ENCODE peak calls at places on chromosome 3, in four cellular contexts. B, P, Y and D are unnamed samples.

GRCh38 chr3:118801899-118802298 is 232.7 kb downstream of the IGSF11 start:
- DNase-seq in B (no peak), P (no peak), Y (peak), D (no peak)

GRCh38 chr3:185137821-185138220 is 15.0 kb downstream of the C3orf70 start:
- DNase-seq in B (no peak), P (no peak), Y (no peak), D (no peak)

GRCh38 chr3:52004158-52004787 is 8.6 kb upstream of the RPL29 start:
- DNase-seq in B (no peak), P (no peak), Y (no peak), D (no peak)

GRCh38 chr3:127953636-127954035 is 38.6 kb downstream of the KBTBD12 start:
- DNase-seq in B (no peak), P (no peak), Y (no peak), D (no peak)

GRCh38 chr3:125961289-125961589 is 7.7 kb upstream of the ROPN1B start:
- DNase-seq in B (no peak), P (no peak), Y (no peak), D (no peak)

GRCh38 chr3:84958495-84959469 is at the start of gene CADM2:
- DNase-seq in B (peak), P (peak), Y (peak), D (peak)

GRCh38 chr3:171654809-171655208 is 155.5 kb downstream of the PLD1 start:
- DNase-seq in B (peak), P (no peak), Y (no peak), D (peak)

GRCh38 chr3:170256597-170256996 is 34.4 kb downstream of the PRKCI start:
- DNase-seq in B (no peak), P (no peak), Y (no peak), D (no peak)

GRCh38 chr3:126116526-126116925 is 32.6 kb upstream of the SLC41A3 start:
- DNase-seq in B (no peak), P (no peak), Y (no peak), D (no peak)

GRCh38 chr3:50604628-50605588 is 6.7 kb downstream of the CISH start:
- DNase-seq in B (peak), P (peak), Y (peak), D (no peak)

GRCh38 chr3:142028174-142028833 is 121.0 kb downstream of the TFDP2 start:
- DNase-seq in B (no peak), P (peak), Y (no peak), D (no peak)

GRCh38 chr3:40593351-40593750 is 68.6 kb downstream of the ZNF621 start:
- DNase-seq in B (no peak), P (no peak), Y (no peak), D (no peak)

GRCh38 chr3:55333041-55333440 is 154.1 kb downstream of the WNT5A start:
- DNase-seq in B (no peak), P (no peak), Y (no peak), D (no peak)

GRCh38 chr3:24195504-24196230 is 250.6 kb downstream of the NR1D2 start:
- DNase-seq in B (no peak), P (no peak), Y (no peak), D (no peak)
- H3K27ac ChIP-seq in B (no peak), P (no peak), Y (no peak), D (no peak)

DNA sequence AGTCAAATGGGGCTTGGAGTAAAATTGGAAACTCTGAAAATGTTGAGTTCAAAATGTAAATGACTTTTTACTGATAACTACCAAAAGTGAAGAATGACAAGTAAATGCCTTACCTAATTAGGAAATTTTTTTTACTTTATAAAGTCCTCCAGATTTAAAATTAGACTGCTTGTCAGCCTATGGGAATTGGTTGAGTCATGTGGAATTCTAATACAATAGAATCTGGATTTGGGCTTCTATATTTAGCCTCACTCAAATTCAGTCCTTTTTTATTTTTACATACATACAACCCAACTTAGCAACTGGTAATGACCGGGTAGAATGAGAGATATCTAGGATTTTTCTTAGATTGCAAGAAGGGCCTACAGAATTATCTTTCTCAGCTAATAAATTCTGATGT is 158.9 kb upstream of the CADPS start:
- DNase-seq in B (no peak), P (no peak), Y (no peak), D (no peak)
- H3K27ac ChIP-seq in B (no peak), P (no peak), Y (no peak), D (no peak)

DNA sequence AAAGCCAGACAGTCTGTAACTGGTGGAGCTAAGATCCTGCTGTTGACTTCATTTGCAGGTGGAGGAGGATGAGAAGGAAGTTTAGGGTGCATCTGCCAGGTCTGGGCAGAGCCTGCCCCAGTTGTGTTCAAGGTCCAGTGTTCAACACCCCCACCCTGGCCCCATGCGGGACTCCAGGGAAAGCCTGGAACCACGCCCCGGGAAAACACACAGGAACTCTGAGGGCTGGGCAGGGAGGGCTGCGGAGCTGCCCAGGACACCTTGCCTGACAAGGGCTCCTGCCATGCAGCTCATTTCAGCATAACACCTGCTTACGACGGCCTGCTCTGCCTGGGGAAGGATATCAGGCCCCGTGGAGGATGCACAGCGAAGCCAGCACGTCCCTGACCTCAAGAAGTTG is 286.3 kb downstream of the XXYLT1 start:
- DNase-seq in B (peak), P (no peak), Y (no peak), D (no peak)
- H3K27ac ChIP-seq in B (no peak), P (peak), Y (no peak), D (no peak)

DNA sequence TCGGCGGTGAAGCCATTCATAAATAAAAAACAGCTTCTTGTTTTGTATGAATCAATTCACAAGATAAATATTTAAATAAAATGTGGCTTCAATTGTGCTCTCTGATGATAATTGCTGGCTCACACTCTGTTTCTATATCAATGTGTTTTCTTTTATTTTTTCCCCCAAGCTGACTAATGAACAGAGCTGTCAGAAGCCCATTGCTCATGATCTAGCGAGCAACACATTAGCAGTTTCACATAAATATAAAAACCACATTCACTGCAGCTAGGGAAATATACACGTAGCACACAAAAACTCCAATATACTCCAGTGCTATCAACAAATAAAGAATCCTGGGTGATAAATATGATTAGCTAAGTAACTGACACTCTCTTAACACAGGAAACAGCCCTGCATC is 45.0 kb upstream of the FOXP1 start:
- DNase-seq in B (no peak), P (no peak), Y (no peak), D (no peak)
- H3K27ac ChIP-seq in B (no peak), P (no peak), Y (no peak), D (no peak)

DNA sequence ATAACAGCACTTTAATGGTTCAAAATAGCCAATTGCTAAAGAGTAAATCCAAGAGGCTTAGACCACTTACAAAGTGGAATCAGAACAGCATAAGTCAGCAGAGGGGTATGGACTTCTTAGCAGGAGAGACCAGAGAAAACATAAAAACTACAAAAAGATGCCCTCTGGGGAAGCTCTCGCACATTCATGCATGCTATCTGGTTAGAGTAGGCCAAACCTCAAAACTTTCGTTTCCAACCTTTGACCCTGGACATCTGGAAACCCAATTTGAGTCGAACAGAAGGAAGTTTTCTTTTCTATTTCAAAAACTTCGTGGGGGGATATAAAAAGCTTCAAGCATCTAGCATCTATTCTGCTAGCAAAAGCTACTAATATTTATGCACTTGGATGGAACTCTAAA is 523.9 kb upstream of the AGTR1 start:
- DNase-seq in B (no peak), P (no peak), Y (no peak), D (no peak)
- H3K27ac ChIP-seq in B (no peak), P (no peak), Y (no peak), D (no peak)